ENCODE peak calls at places on chromosomes 2 and 18, in ten cellular contexts. E, B, V, L, U, S, Y, K, J and T are unnamed samples.
A peak's percentile ranks its signal among the peaks of the same experiment; 100 is the strongest.

GRCh38 chr2:23555944-23556343 is 171.0 kb downstream of the KLHL29 start:
- DNase-seq in E (no peak), B (no peak), V (no peak), L (no peak), U (no peak), S (no peak), Y (no peak), K (no peak), J (no peak), T (no peak)

GRCh38 chr2:95372216-95372829 is 30.2 kb upstream of the FAHD2A start:
- DNase-seq in E (no peak), B (no peak), V (no peak), L (no peak), U (no peak), S (no peak), Y (no peak), K (no peak), J (no peak), T (no peak)

GRCh38 chr2:75431757-75432156 is 129.0 kb downstream of the EVA1A start:
- DNase-seq in E (no peak), B (no peak), V (peak; percentile 7), L (no peak), U (no peak), S (no peak), Y (no peak), K (no peak), J (no peak), T (no peak)

GRCh38 chr18:63192885-63193349 is 126.7 kb downstream of the BCL2 start:
- DNase-seq in E (no peak), B (no peak), V (no peak), L (no peak), U (no peak), S (no peak), Y (no peak), K (no peak), J (no peak), T (no peak)

GRCh38 chr18:35938158-35938557 is 34.3 kb upstream of the RMP24 start:
- DNase-seq in E (no peak), B (no peak), V (peak; percentile 30), L (no peak), U (peak; percentile 5), S (no peak), Y (no peak), K (no peak), J (no peak), T (no peak)

GRCh38 chr2:10654069-10654468 is 35.7 kb downstream of the NOL10 start:
- DNase-seq in E (no peak), B (no peak), V (peak; percentile 55), L (no peak), U (peak; percentile 61), S (no peak), Y (no peak), K (no peak), J (no peak), T (no peak)

GRCh38 chr2:18824317-18824716 is 234.9 kb upstream of the NT5C1B start:
- DNase-seq in E (no peak), B (no peak), V (no peak), L (no peak), U (no peak), S (no peak), Y (no peak), K (no peak), J (no peak), T (no peak)

GRCh38 chr18:75130591-75131274 is 78.2 kb downstream of the PTGR3 start:
- DNase-seq in E (no peak), B (peak; percentile 23), V (no peak), L (no peak), U (no peak), S (no peak), Y (no peak), K (no peak), J (peak; percentile 2), T (no peak)

GRCh38 chr2:95552911-95553310 is 38.9 kb upstream of the TRIM43 start:
- DNase-seq in E (no peak), B (no peak), V (peak; percentile 8), L (no peak), U (no peak), S (no peak), Y (no peak), K (no peak), J (no peak), T (no peak)